ENCODE peak calls at places on chromosomes 5 and 9, in eight cellular contexts. P is stimulated activated CD4-positive, alpha-beta T cell treated with anti-CD3 and anti-CD28 coated beads, Interleukin-2, amount 100 ng/mL, for 4 hours; O is AG08395; H is D341Med; M is CD4-positive, alpha-beta T cell; S is A549; W is neural crest cell; Z is MV-4-11. N is an unnamed sample.

GRCh38 chr9:108991479-108991878 is 21.8 kb downstream of the CTNNAL1 start:
- DNase-seq in H (no peak), W (no peak), M (no peak), P (no peak), Z (no peak), O (no peak), S (no peak), N (no peak)

GRCh38 chr5:133819977-133820471 is 148.4 kb downstream of the C5orf15 start:
- DNase-seq in S (no peak), M (no peak), W (no peak), O (no peak), H (no peak), Z (no peak), P (no peak), N (no peak)

GRCh38 chr9:112867275-112867991 is 23.2 kb downstream of the SLC46A2 start:
- DNase-seq in O (peak), S (peak), M (no peak), W (no peak), P (no peak), Z (peak), H (no peak), N (no peak)

GRCh38 chr5:55636711-55637110 is 75.4 kb downstream of the SLC38A9 start:
- DNase-seq in M (no peak), O (peak), W (no peak), P (no peak), S (peak), Z (peak), H (no peak), N (no peak)

GRCh38 chr5:79536193-79536906 is 22.4 kb upstream of the HOMER1 start:
- DNase-seq in H (no peak), Z (no peak), M (no peak), P (no peak), W (no peak), O (no peak), S (no peak), N (no peak)

GRCh38 chr5:146828385-146828784 is 50.2 kb downstream of the PPP2R2B start:
- DNase-seq in Z (no peak), M (no peak), O (no peak), H (peak), S (no peak), P (no peak), W (no peak), N (no peak)

GRCh38 chr5:131382407-131383395 is 118.8 kb downstream of the CDC42SE2 start:
- DNase-seq in W (no peak), S (peak), O (peak), Z (peak), P (peak), H (peak), M (peak), N (no peak)

GRCh38 chr5:176489077-176489476 is 40.9 kb downstream of the FAF2 start:
- DNase-seq in H (no peak), O (no peak), S (no peak), P (no peak), Z (no peak), W (no peak), M (no peak), N (no peak)

GRCh38 chr5:12330993-12331588 is 426.8 kb upstream of the CTNND2 start:
- DNase-seq in O (no peak), S (no peak), W (no peak), P (no peak), Z (no peak), H (no peak), M (no peak), N (no peak)

GRCh38 chr9:113886933-113887332 is 10.8 kb downstream of the ZNF618 start:
- DNase-seq in M (no peak), S (no peak), Z (no peak), H (no peak), W (no peak), O (peak), P (no peak), N (no peak)

N was measured in Right ventricle myocardium inferior.